ENCODE peak calls at places on chromosomes 4 and X, in seven cellular contexts. G, B, E, M, K, H and N are unnamed samples.
A peak's percentile ranks its signal among the peaks of the same experiment; 100 is the strongest.

GRCh38 chr4:147747787-147748454 is 16.0 kb downstream of the ARHGAP10 start:
- DNase-seq in G (no peak), B (no peak), E (no peak), M (peak; percentile 12), K (no peak), H (no peak), N (no peak)

GRCh38 chr4:185999207-185999606 is 69.7 kb upstream of the TLR3 start:
- DNase-seq in G (no peak), B (no peak), E (no peak), M (no peak), K (no peak), H (no peak), N (no peak)

GRCh38 chr4:167831853-167832252 is 260.5 kb upstream of the ANXA10 start:
- DNase-seq in G (no peak), B (no peak), E (no peak), M (peak; percentile 13), K (peak; percentile 10), H (no peak), N (no peak)

GRCh38 chr4:54091637-54092404 is 8.1 kb upstream of the GSX2 start:
- DNase-seq in G (peak; percentile 63), B (no peak), E (peak; percentile 70), M (peak; percentile 82), K (peak; percentile 65), H (peak; percentile 62), N (peak; percentile 78)

GRCh38 chrX:107730298-107730655 is 45.3 kb downstream of the TSC22D3 start:
- DNase-seq in G (no peak), B (no peak), E (no peak), M (no peak), K (no peak), H (no peak), N (no peak)

GRCh38 chr4:41213563-41214157 is 682 bp downstream of the APBB2 start:
- DNase-seq in G (no peak), B (peak; percentile 43), E (no peak), M (no peak), K (no peak), H (no peak), N (peak; percentile 12)

GRCh38 chr4:81844717-81845116 is 373.0 kb upstream of the RASGEF1B start:
- DNase-seq in G (peak; percentile 84), B (peak; percentile 65), E (peak; percentile 58), M (peak; percentile 75), K (peak; percentile 66), H (no peak), N (peak; percentile 61)

GRCh38 chr4:93084599-93085305 is 743.8 kb upstream of the ATOH1 start:
- DNase-seq in G (peak; percentile 74), B (no peak), E (no peak), M (no peak), K (no peak), H (no peak), N (no peak)

GRCh38 chr4:116358633-116359222 is 726.6 kb downstream of the TRAM1L1 start:
- DNase-seq in G (peak; percentile 90), B (peak; percentile 73), E (peak; percentile 49), M (peak; percentile 86), K (peak; percentile 71), H (peak; percentile 46), N (peak; percentile 52)

GRCh38 chr4:114263233-114263632 is 283.8 kb upstream of the ARSJ start:
- DNase-seq in G (peak; percentile 6), B (no peak), E (peak; percentile 48), M (peak; percentile 54), K (peak; percentile 42), H (no peak), N (no peak)

GRCh38 chr4:29549308-29549707 is 1170.9 kb upstream of the PCDH7 start:
- DNase-seq in G (no peak), B (no peak), E (no peak), M (peak; percentile 1), K (peak; percentile 13), H (no peak), N (no peak)

GRCh38 chr4:53886090-53886489 is 178.3 kb downstream of the CHIC2 start:
- DNase-seq in G (no peak), B (no peak), E (no peak), M (no peak), K (no peak), H (no peak), N (no peak)

DNA sequence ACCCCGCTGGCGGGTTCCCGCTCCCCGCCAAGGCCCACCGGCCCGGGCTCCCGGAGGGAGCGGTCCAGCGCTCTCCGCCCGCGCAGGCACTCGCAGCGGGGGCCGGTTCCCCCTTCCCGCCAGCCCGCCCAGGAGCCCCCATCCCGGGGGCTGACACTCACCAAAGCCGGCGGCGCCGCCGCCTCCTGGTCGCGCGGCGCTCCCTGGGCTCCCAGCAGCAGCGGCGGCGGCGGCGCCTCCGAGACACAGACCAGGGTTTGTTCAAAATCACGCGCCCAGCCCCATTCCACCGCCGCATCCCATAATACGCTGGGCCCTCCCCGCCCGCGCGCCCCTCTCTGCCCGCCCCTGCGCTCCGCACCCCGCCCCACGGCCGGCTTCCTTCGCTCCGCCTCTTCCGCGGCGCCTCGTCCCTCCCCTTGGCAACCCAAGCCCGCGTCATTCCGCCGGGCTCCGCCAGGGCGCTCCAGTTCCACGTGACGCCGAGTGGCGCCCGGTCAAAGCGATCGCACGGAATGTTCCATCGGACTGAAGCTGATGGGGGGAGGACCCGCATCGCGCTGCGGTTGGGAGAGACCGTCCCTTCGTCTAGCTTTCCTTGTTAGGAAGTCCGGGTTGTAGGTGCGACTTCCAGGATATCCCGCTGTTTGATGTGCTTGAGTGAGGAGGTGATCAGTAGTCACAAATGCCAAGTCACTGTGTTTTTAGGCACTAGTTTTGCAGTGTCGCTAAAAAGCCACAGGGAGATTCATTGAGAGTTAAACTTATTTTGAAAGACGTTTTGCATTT is 2.2 kb upstream of the LIN54 start:
- DNase-seq in G (peak; percentile 99), B (peak; percentile 99), E (peak; percentile 97), M (peak; percentile 98), K (peak; percentile 97), H (peak; percentile 89), N (peak; percentile 96)
- TF ChIP-seq CTCF in G (peak; percentile 7), B (peak; percentile 67), E (peak; percentile 45), M (peak; percentile 58), K (no peak), H (peak; percentile 56), N (peak; percentile 52)

GRCh38 chr4:112311516-112311915 is 14.3 kb downstream of the ALPK1 start:
- DNase-seq in G (no peak), B (no peak), E (no peak), M (no peak), K (no peak), H (no peak), N (no peak)
- TF ChIP-seq CTCF in G (no peak), B (no peak), E (no peak), M (no peak), K (no peak), H (no peak), N (no peak)

GRCh38 chrX:41923257-41923924 is at the start of gene CASK:
- DNase-seq in G (peak; percentile 88), B (peak; percentile 87), E (peak; percentile 90), M (peak; percentile 86), K (peak; percentile 84), H (peak; percentile 40), N (peak; percentile 92)
- TF ChIP-seq CTCF in G (no peak), B (no peak), E (no peak), M (no peak), K (no peak), H (no peak), N (no peak)

GRCh38 chrX:151505796-151506195 is 57.7 kb upstream of the PASD1 start:
- DNase-seq in G (peak; percentile 62), B (peak; percentile 36), E (peak; percentile 12), M (peak; percentile 8), K (peak; percentile 11), H (no peak), N (peak; percentile 4)
- TF ChIP-seq CTCF in G (peak; percentile 66), B (no peak), E (peak; percentile 46), M (peak; percentile 32), K (peak; percentile 26), H (peak; percentile 39), N (peak; percentile 33)

GRCh38 chrX:148885203-148885602 is 384.8 kb downstream of the AFF2 start:
- DNase-seq in G (peak; percentile 5), B (no peak), E (no peak), M (no peak), K (no peak), H (no peak), N (no peak)
- TF ChIP-seq CTCF in G (no peak), B (no peak), E (no peak), M (no peak), K (no peak), H (no peak), N (no peak)

GRCh38 chr4:2930821-2931764 is 32.1 kb downstream of the NOP14 start:
- DNase-seq in G (no peak), B (peak; percentile 22), E (no peak), M (no peak), K (no peak), H (no peak), N (no peak)
- TF ChIP-seq CTCF in G (no peak), B (peak; percentile 38), E (no peak), M (peak; percentile 14), K (no peak), H (peak; percentile 32), N (peak; percentile 9)

DNA sequence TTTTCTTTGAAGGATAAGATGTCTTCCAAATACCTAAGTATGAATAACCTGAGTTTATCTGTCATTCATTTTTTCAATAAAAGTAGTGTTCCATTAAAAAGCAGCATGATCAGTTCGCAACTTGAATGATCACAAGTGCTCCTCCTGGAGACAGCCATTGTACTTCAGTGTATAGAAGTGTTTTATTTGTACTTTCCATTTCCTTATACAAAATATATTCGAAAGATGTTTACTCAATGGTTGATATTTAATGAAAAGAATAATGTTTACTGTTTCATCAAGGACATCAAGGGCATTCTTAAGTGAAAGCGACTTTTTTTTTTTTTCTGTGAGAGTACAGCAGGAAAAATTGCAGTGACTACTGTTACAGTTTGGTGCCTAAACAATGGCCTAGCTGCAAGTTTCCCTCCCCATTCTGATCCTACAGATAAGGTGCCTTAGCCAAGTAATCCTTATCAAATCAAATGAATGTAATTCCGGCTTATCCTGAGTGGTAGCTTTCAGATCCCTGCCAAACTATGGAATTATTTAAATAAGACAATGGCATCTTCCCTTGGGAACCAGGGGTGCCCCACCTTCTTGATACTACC is 69.0 kb upstream of the IL15 start:
- DNase-seq in G (no peak), B (no peak), E (no peak), M (no peak), K (no peak), H (no peak), N (no peak)
- TF ChIP-seq CTCF in G (no peak), B (no peak), E (no peak), M (no peak), K (no peak), H (no peak), N (no peak)